ENCODE peak calls at places on chromosomes 11 and 22, in five cellular contexts. A is upper lobe of right lung, L is fibroblast of lung, H is heart left ventricle, Y is neural progenitor cell. Z is an unnamed sample.

GRCh38 chr11:61846351-61846750 is 18.3 kb downstream of the FADS2 start:
- DNase-seq in A (no peak), L (no peak), H (no peak), Y (no peak), Z (no peak)

GRCh38 chr22:20567371-20567847 is 60.0 kb downstream of the MED15 start:
- DNase-seq in A (no peak), L (no peak), H (no peak), Y (no peak), Z (no peak)

GRCh38 chr11:117045956-117046355 is 52.3 kb downstream of the SIK3 start:
- DNase-seq in A (no peak), L (peak; percentile 70), H (no peak), Y (no peak), Z (no peak)

GRCh38 chr11:1652778-1653540 is 23.4 kb downstream of the KRTAP5-5 start:
- DNase-seq in A (peak; percentile 88), L (peak; percentile 47), H (peak; percentile 68), Y (peak; percentile 85), Z (peak; percentile 41)

GRCh38 chr22:26852176-26852575 is 194.8 kb downstream of the MIAT start:
- DNase-seq in A (no peak), L (no peak), H (no peak), Y (peak; percentile 72), Z (no peak)

GRCh38 chr22:44085743-44086741 is 61.9 kb downstream of the PARVB start:
- DNase-seq in A (peak; percentile 69), L (peak; percentile 67), H (peak; percentile 92), Y (peak; percentile 66), Z (peak; percentile 18)

GRCh38 chr11:26599421-26599820 is 27.4 kb upstream of the MUC15 start:
- DNase-seq in A (no peak), L (peak; percentile 89), H (no peak), Y (no peak), Z (peak; percentile 84)

GRCh38 chr22:50002791-50003190 is 9.8 kb downstream of the IL17REL start:
- DNase-seq in A (peak; percentile 37), L (no peak), H (no peak), Y (no peak), Z (peak; percentile 42)

GRCh38 chr22:41512421-41513194 is 31.7 kb downstream of the POLR3H start:
- DNase-seq in A (no peak), L (peak; percentile 76), H (peak; percentile 60), Y (peak; percentile 86), Z (peak; percentile 63)

GRCh38 chr11:78802058-78802633 is 227.5 kb upstream of the NARS2 start:
- DNase-seq in A (no peak), L (no peak), H (no peak), Y (peak; percentile 43), Z (no peak)
- H3K4me3 ChIP-seq in A (no peak overlapping the region), L (no peak overlapping the region), H (no peak overlapping the region), Y (no peak overlapping the region), Z (no peak overlapping the region)

GRCh38 chr22:23533328-23533762 is 46.7 kb downstream of the IGLL1 start:
- DNase-seq in A (peak; percentile 63), L (no peak), H (no peak), Y (peak; percentile 91), Z (peak; percentile 7)
- TF ChIP-seq CTCF in A (peak; percentile 12), L (peak; percentile 54), H (no peak), Y (peak; percentile 63), Z (peak; percentile 73)

DNA sequence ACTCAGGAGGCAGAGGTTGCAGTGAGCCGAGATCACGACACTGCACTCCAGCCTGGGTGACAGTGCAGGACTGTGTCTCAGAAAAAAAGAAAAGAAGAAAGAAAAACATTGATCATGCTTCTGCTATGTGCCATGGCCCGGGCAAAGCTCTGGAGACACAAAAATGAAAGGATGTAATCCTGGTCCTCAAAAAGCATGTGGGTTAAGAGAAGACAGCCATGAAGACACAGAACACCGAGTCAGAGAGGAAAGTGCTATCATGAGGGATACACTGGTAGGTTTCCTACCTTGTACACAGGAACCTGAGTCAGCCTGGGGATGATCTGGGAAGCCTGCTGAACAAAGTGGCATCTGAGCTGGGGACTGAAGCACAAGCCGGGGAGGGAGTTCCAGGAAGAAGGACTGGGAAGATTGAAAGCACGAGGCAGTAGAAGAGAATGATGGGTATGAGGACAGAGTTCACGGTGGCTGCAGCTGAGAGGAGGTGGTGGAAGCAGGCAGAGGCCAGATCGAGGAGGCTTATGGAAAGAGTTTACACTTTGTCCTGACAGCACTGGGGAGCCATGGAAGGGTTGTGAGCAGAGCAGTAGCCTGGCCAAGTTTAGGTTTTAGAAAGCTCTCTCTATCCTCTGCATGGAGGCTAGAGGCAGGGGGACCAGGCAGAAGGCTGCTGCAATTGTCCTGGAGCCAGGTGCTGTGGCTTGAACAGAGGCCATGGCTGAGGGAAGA is 9.9 kb upstream of the MAFF start:
- DNase-seq in A (no peak), L (no peak), H (no peak), Y (no peak), Z (no peak)
- H3K36me3 ChIP-seq in A (no peaks in the 10 kb centered on the region), L (no peaks in the 10 kb centered on the region), H (no peaks in the 10 kb centered on the region), Y (no peaks in the 10 kb centered on the region), Z (no peaks in the 10 kb centered on the region)

DNA sequence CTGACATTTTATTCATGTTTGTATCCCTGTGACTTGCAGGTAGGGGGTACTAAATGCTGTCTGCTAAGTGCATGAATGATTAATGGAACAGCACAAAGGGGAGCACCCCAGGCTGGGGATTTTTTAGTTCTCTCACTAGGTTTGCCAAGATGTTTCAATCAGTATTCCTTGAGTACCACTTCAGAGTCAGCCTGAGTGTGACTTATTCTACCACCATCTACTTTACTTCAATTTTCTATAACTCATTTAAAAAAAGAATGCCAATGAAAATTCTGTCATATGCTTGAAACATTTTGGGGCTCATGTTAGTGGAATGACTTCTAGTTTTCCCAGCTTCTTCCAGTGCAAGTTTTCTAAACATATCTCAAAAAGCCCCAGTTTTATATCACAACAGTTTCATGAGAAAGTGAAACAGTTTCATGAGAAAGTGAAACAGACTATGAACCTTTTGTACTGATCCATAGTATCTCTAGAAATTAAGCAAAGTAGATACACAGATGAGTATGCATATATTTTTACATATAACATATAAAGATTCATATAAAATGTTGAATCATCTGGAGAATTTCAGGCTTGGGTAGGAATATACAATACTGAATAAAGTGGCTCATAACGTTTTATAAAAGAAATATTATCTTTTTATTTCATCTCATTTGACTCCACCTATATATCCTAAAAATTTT is 252.4 kb downstream of the GRM5 start:
- DNase-seq in A (no peak), L (no peak), H (no peak), Y (peak; percentile 12), Z (no peak)
- H3K4me3 ChIP-seq in A (no peak overlapping the region), L (no peak overlapping the region), H (no peak overlapping the region), Y (no peak overlapping the region), Z (no peak overlapping the region)

GRCh38 chr11:67649634-67650540 is 643 bp downstream of the ACY3 start:
- DNase-seq in A (no peak), L (no peak), H (no peak), Y (no peak), Z (no peak)

GRCh38 chr11:67647471-67647870 is 3.1 kb downstream of the ACY3 start:
- DNase-seq in A (peak; percentile 37), L (no peak), H (no peak), Y (no peak), Z (no peak)

GRCh38 chr11:67646535-67647336 is 3.8 kb downstream of the ACY3 start:
- DNase-seq in A (no peak), L (no peak), H (no peak), Y (no peak), Z (no peak)

GRCh38 chr11:67648796-67649613 is 1.5 kb downstream of the ACY3 start:
- DNase-seq in A (no peak), L (no peak), H (no peak), Y (no peak), Z (no peak)

DNA sequence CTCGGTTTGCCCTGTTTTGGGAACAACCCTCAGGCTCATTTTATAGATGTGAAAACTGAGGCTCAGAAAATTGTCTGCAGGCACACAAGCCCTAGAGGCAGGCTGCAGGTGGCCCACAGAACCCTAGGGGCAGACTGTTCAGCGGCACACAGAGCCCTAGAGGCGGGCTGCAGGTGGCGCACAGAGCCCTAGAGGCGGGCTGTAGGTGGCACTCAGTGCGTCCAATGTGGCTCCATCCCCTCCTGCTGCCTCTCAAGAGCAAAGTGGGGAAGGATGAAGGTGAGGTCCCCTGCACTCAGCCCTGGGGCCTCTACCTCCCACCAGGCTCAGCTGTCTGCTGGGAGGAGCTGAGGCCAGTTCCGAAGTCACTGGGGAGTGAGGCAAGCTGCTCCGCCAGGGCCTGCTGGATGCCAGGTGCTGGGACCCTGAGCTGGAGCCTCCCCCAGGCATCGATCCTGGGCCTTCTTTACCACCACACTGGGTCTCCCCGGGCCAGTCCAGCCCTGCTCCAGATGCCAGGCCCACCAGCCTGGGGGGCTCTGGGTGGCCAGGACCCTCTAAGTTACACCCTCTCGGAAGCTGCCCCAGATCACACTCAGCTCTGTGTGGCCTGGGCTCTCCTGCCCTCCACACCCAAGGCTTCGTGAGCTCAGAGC is 2.3 kb downstream of the ACY3 start:
- DNase-seq in A (peak; percentile 59), L (no peak), H (no peak), Y (peak; percentile 77), Z (no peak)
- TF ChIP-seq CTCF in A (no peak), L (peak; percentile 8), H (no peak), Y (peak; percentile 57), Z (peak; percentile 34)

GRCh38 chr11:35734669-35735068 is 72.1 kb downstream of the TRIM44 start:
- DNase-seq in A (no peak), L (no peak), H (no peak), Y (no peak), Z (no peak)

GRCh38 chr11:35735411-35735810 is 72.8 kb downstream of the TRIM44 start:
- DNase-seq in A (no peak), L (no peak), H (no peak), Y (no peak), Z (no peak)

GRCh38 chr11:35735903-35736302 is 73.3 kb downstream of the TRIM44 start:
- DNase-seq in A (no peak), L (no peak), H (no peak), Y (no peak), Z (no peak)

GRCh38 chr11:35740061-35740824 is 77.7 kb downstream of the TRIM44 start:
- DNase-seq in A (no peak), L (no peak), H (no peak), Y (no peak), Z (peak; percentile 4)

GRCh38 chr11:35736952-35737351 is 74.4 kb downstream of the TRIM44 start:
- DNase-seq in A (no peak), L (no peak), H (no peak), Y (no peak), Z (no peak)
- H3K36me3 ChIP-seq in A (peaks cover 36% of the 10 kb centered on the region), L (no peaks in the 10 kb centered on the region), H (no peaks in the 10 kb centered on the region), Y (peaks cover 6% of the 10 kb centered on the region), Z (peaks cover 6% of the 10 kb centered on the region)

DNA sequence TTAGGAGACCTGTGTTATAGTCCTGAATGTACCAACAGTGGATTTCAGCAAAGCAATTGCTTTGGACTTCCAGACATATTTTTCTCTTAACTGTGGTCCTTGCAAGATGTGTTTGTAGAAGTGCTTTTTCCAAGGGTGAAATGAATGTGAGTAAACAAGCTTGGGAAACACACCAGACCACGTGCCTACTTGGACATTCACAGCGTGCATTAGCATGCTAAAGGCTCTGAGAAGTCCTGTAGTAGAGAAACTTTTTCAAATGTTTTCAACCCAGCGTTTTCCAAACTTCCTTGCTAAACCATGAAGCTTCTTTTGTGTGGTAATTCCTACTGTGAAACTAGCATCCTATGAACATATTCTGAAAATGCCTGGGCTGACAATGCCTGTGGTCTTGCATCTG is 91.2 kb upstream of the DBX1 start:
- DNase-seq in A (no peak), L (no peak), H (no peak), Y (no peak), Z (no peak)
- H3K4me3 ChIP-seq in A (no peak overlapping the region), L (no peak overlapping the region), H (no peak overlapping the region), Y (no peak overlapping the region), Z (no peak overlapping the region)

DNA sequence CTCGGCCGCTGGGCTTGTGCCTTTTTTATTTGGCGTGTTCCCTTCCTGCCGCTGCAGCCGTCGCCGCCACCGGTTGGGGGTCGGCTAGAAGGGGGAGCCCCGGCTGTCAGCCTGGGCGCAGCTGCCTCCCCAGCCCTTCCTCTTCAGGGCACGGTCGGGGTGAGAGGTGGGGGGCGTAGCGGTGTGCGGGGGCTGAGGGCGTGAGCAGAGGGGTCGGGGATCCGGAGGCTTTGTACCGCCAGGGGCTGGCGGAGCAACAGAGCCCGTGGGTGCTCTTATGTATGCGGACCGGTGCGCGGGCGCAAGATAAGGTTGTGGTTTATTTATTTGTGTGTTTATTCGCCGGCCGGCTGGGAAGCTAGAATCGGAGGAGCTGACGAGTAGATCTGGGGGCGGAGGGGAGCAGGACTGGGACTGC is 482 bp downstream of the ZBTB16 start:
- DNase-seq in A (no peak), L (peak; percentile 53), H (peak; percentile 42), Y (peak; percentile 75), Z (no peak)
- TF ChIP-seq CTCF in A (no peak), L (no peak), H (no peak), Y (no peak), Z (peak; percentile 23)

Z was measured in brain microvascular endothelial cell.